ENCODE peak calls at places on chromosomes 3 and 15, in four cellular contexts. S is K562, Q is IMR-90, P is HepG2. W is an unnamed sample.

GRCh38 chr15:41323611-41324010 is 8.8 kb downstream of the OIP5 start:
- DNase-seq in S (no peak), Q (no peak), P (no peak), W (no peak)

GRCh38 chr3:3705090-3705775 is 94.0 kb upstream of the LRRN1 start:
- DNase-seq in S (no peak), Q (no peak), P (no peak), W (peak)

GRCh38 chr15:48250640-48251076 is 44.6 kb downstream of the SLC12A1 start:
- DNase-seq in S (peak), Q (peak), P (peak), W (peak)

GRCh38 chr3:65667963-65668362 is 370.8 kb downstream of the MAGI1 start:
- DNase-seq in S (no peak), Q (no peak), P (no peak), W (no peak)

GRCh38 chr3:143220745-143221144 is 101.2 kb downstream of the CHST2 start:
- DNase-seq in S (no peak), Q (no peak), P (no peak), W (no peak)

GRCh38 chr3:156957715-156958114 is 131.6 kb downstream of the LEKR1 start:
- DNase-seq in S (no peak), Q (no peak), P (no peak), W (no peak)

GRCh38 chr15:70826634-70827033 is 27.3 kb downstream of the LARP6 start:
- DNase-seq in S (no peak), Q (peak), P (peak), W (no peak)

GRCh38 chr3:125051715-125052581 is 3.8 kb downstream of the HEG1 start:
- DNase-seq in S (no peak), Q (peak), P (no peak), W (peak)

GRCh38 chr15:99703603-99704443 is 29.4 kb downstream of the LYSMD4 start:
- DNase-seq in S (peak), Q (peak), P (peak), W (no peak)

GRCh38 chr15:68989876-68990754 is 24.4 kb upstream of the NOX5 start:
- DNase-seq in S (peak), Q (no peak), P (no peak), W (no peak)

GRCh38 chr15:89128320-89129122 is 40.3 kb downstream of the ABHD2 start:
- DNase-seq in S (no peak), Q (no peak), P (peak), W (no peak)

GRCh38 chr3:168933614-168934013 is 729.9 kb downstream of the MECOM start:
- DNase-seq in S (no peak), Q (peak), P (no peak), W (no peak)

GRCh38 chr3:137687181-137687880 is 76.8 kb upstream of the SOX14 start:
- DNase-seq in S (no peak), Q (no peak), P (no peak), W (no peak)

GRCh38 chr3:56428667-56429066 is 39.6 kb downstream of the ERC2 start:
- DNase-seq in S (no peak), Q (no peak), P (peak), W (no peak)

GRCh38 chr15:92079047-92079446 is 225.5 kb downstream of the SLCO3A1 start:
- DNase-seq in S (peak), Q (no peak), P (peak), W (peak)

GRCh38 chr3:143255725-143256124 is 136.2 kb downstream of the CHST2 start:
- DNase-seq in S (no peak), Q (no peak), P (no peak), W (no peak)

GRCh38 chr3:139764936-139765335 is 87.2 kb upstream of the NMNAT3 start:
- DNase-seq in S (no peak), Q (peak), P (no peak), W (no peak)

GRCh38 chr3:138944842-138945645 is 1.9 kb downstream of the FOXL2 start:
- DNase-seq in S (peak), Q (no peak), P (no peak), W (no peak)

GRCh38 chr3:81382470-81382869 is 379.0 kb downstream of the GBE1 start:
- DNase-seq in S (no peak), Q (no peak), P (no peak), W (no peak)

GRCh38 chr15:58179206-58179605 is 41.0 kb downstream of the AQP9 start:
- DNase-seq in S (peak), Q (peak), P (no peak), W (no peak)

GRCh38 chr3:125032100-125032643 is 23.6 kb downstream of the HEG1 start:
- DNase-seq in S (no peak), Q (no peak), P (peak), W (no peak)

GRCh38 chr3:16033889-16034687 is 140.4 kb upstream of the GALNT15 start:
- DNase-seq in S (no peak), Q (peak), P (no peak), W (no peak)

GRCh38 chr3:23710555-23710954 is 95.2 kb upstream of the UBE2E1 start:
- DNase-seq in S (no peak), Q (peak), P (no peak), W (no peak)

GRCh38 chr3:111723293-111723963 is 128.3 kb upstream of the ZBED2 start:
- DNase-seq in S (no peak), Q (peak), P (no peak), W (no peak)

GRCh38 chr3:72338082-72338941 is 509.9 kb downstream of the SHQ1 start:
- DNase-seq in S (no peak), Q (peak), P (no peak), W (no peak)

DNA sequence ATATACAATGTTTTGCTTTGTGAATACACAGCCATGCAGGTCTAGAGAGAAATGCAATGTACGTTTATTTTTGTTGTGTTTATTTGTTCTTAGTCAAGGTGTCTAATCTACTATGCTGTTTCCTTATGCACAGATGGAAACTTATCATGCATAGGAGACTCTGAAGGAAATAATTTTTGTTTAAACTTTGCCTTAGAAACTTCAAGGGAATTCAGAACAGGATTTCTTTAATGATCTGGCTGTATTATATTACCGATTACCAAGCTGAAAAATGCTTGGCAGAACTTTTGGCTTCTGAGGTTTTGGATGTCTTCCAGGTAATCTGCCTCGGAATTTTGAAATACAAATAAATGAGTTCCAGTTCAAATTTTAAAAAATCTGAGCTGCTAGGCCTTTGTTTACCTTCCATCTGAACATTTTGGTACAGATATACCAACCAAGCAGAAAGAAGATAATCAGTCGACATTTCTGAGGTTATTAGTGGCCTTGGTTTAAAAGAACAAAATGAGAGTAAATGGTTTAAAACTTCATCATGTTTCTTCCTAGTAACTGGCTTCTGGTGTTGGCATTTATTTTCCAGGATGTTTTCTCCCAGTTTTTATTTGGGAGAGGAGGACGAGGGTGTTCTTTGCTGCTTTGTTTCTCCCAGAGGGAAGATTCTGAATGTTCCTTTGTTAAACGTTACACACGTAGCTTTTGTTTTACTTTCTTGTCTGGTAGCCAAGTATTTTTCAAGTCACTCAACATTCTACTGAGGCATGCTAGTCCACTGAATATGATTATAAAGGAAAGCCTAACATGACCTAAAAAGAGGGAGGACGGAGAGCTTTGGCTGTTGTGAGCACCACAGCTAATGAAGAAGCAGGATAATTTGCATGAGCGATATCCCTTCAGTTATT is 421.8 kb upstream of the TBL1XR1 start:
- DNase-seq in S (no peak), Q (peak), P (no peak), W (no peak)
- TF ChIP-seq MAFK in S (no peak), Q (no peak), P (no peak), W (no peak)

DNA sequence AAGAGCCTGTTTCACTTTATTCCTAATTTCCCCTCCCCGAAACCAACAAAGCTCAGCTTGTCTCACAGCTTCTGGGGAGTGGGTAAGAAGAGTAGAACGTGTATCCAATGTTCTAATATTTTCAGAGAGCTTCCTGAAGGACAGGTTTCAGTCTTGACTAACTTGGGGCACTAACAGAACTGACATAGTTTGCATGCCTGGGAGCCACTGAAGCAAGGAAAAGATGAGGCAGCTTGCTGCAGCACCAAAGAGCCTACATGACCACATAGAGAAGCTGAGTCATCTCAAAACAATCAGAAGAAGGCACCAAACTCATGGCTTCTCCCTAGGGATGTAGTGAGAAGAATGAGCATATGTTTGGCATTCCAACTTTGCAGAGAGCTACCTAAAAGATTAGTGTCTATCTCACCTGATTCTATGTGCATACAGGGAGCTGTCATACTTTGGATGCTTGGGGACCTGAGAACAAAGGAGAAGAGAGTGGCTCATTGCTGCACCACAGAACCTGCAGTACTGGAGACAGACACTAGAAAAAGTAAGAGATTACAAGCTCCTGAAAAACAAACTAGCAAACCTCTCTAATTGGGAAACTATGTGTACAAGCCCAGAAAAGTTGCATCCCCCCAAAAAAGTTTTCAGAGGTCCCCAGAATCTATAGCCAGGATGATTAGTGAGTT is 86.9 kb downstream of the DCLK3 start:
- DNase-seq in S (no peak), Q (peak), P (peak), W (no peak)
- H2AFZ ChIP-seq in S (no peak), Q (peak), P (no peak), W (no peak)

GRCh38 chr3:173395412-173396181 is 1.9 kb upstream of the NLGN1 start:
- DNase-seq in S (peak), Q (peak), P (no peak), W (peak)
- TF ChIP-seq MAFK in S (no peak), Q (no peak), P (no peak), W (no peak)

DNA sequence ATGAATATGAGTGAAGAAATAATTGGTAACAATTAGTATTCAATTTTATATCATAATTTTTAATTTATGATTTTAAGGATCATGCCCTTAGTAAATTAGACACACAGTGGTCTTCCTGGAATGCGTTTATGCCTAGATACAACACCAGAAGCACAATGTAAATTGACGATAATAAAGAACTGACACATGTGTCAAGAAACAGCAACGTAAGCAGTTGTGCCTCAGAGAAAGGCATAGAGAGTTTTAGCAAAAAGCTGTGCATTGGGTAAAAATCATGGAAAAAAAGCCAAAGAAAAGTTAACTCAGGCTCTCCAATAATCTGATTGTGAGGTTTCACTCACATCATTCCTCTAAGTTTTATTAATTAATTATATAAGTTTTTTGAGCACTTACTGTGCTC is 37.0 kb upstream of the CNTN6 start:
- DNase-seq in S (no peak), Q (no peak), P (no peak), W (no peak)
- H2AFZ ChIP-seq in S (no peak), Q (no peak), P (no peak), W (no peak)

GRCh38 chr3:46130631-46131310 is 77.3 kb downstream of the CCR1 start:
- DNase-seq in S (no peak), Q (no peak), P (no peak), W (no peak)

GRCh38 chr3:46129588-46130272 is 78.4 kb downstream of the CCR1 start:
- DNase-seq in S (no peak), Q (no peak), P (no peak), W (no peak)

GRCh38 chr3:46124216-46125143 is 83.6 kb downstream of the CCR1 start:
- DNase-seq in S (no peak), Q (peak), P (no peak), W (no peak)

GRCh38 chr3:46123646-46124045 is 84.5 kb downstream of the CCR1 start:
- DNase-seq in S (no peak), Q (no peak), P (no peak), W (no peak)

GRCh38 chr3:46127503-46127902 is 80.6 kb downstream of the CCR1 start:
- DNase-seq in S (no peak), Q (peak), P (peak), W (no peak)
- TF ChIP-seq MAFK in S (no peak), Q (no peak), P (no peak), W (no peak)

DNA sequence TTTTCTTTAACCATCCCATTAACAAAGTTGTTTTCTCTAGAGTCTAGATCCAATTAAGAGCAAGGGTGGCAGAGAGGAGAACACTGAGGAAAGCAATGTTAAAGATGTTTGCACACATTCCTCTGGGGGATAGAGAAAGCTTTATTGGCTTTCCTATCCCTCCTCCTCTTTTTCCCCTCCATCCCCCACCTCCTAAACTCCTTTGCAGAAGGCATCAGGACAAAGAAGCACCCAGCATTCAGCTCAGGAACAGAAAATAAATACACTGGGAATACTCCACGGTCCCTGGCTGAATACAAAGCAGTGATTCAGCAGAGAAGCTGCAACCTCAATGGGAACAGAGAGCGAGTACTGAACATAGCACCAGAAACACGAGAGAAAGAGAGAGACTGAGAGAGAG is 21.9 kb downstream of the LSAMP start:
- DNase-seq in S (no peak), Q (peak), P (no peak), W (no peak)
- H2AFZ ChIP-seq in S (no peak), Q (no peak), P (no peak), W (peak)

W was measured in H1.